ENCODE peak calls at places on chromosomes 6 and 20, in four cellular contexts. F, B, P and Q are unnamed samples.

GRCh38 chr6:166317261-166318212 is 9.3 kb upstream of the PRR18 start:
- DNase-seq in P (no peak), F (no peak), B (no peak), Q (no peak)

GRCh38 chr20:58790440-58790839 is 60.3 kb downstream of the GNAS-AS1 start:
- DNase-seq in B (no peak), P (no peak), F (no peak), Q (no peak)

GRCh38 chr6:33018904-33019303 is 9.5 kb upstream of the HLA-DOA start:
- DNase-seq in B (no peak), F (no peak), P (no peak), Q (no peak)

GRCh38 chr6:5497896-5498578 is 236.7 kb downstream of the FARS2 start:
- DNase-seq in F (no peak), B (no peak), P (no peak), Q (peak; percentile 10)

GRCh38 chr20:49593441-49594142 is 25.7 kb upstream of the PTGIS start:
- DNase-seq in P (no peak), F (no peak), B (no peak), Q (no peak)

GRCh38 chr20:17896771-17897369 is 71.7 kb downstream of the SNX5 start:
- DNase-seq in P (no peak), F (no peak), B (no peak), Q (no peak)

GRCh38 chr20:3603108-3603507 is 60.1 kb downstream of the GFRA4 start:
- DNase-seq in B (no peak), F (no peak), P (no peak), Q (no peak)

GRCh38 chr20:41140226-41141133 is 3.1 kb downstream of the PLCG1 start:
- DNase-seq in P (no peak), F (no peak), B (no peak), Q (no peak)

GRCh38 chr6:25963426-25964123 is 973 bp downstream of the TRIM38 start:
- DNase-seq in F (peak; percentile 49), P (no peak), B (no peak), Q (no peak)

GRCh38 chr6:28758046-28758817 is 165.6 kb downstream of the TRIM27 start:
- DNase-seq in F (peak; percentile 93), P (peak; percentile 25), B (peak; percentile 86), Q (no peak)

GRCh38 chr20:50625986-50626677 is 65.2 kb downstream of the RIPOR3 start:
- DNase-seq in P (peak; percentile 67), B (peak; percentile 36), F (peak; percentile 94), Q (peak; percentile 64)

GRCh38 chr20:49028684-49029083 is 17.4 kb upstream of the CSE1L start:
- DNase-seq in P (peak; percentile 31), B (no peak), F (no peak), Q (peak; percentile 47)

GRCh38 chr6:167745660-167746376 is 80.9 kb upstream of the AFDN start:
- DNase-seq in B (no peak), P (no peak), F (no peak), Q (no peak)

GRCh38 chr6:47573109-47573508 is 95.5 kb downstream of the CD2AP start:
- DNase-seq in P (no peak), B (no peak), F (no peak), Q (no peak)

GRCh38 chr20:50930139-50931047 is 844 bp downstream of the ADNP start:
- DNase-seq in P (no peak), F (no peak), B (no peak), Q (peak; percentile 47)

GRCh38 chr20:50624351-50625016 is 66.9 kb downstream of the RIPOR3 start:
- DNase-seq in F (no peak), P (no peak), B (no peak), Q (peak; percentile 60)

GRCh38 chr20:14319704-14320103 is 17.7 kb downstream of the FLRT3 start:
- DNase-seq in F (no peak), P (no peak), B (no peak), Q (no peak)

GRCh38 chr6:13044390-13044789 is 283.9 kb downstream of the TBC1D7 start:
- DNase-seq in B (peak; percentile 38), P (peak; percentile 2), F (peak; percentile 50), Q (no peak)

GRCh38 chr20:62183426-62184142 is 756 bp downstream of the MTG2 start:
- DNase-seq in P (peak; percentile 25), B (no peak), F (no peak), Q (peak; percentile 59)

GRCh38 chr6:25012657-25013056 is 76.9 kb upstream of the RIPOR2 start:
- DNase-seq in B (no peak), F (no peak), P (no peak), Q (no peak)

GRCh38 chr6:136403166-136403980 is 113.7 kb upstream of the BCLAF1 start:
- DNase-seq in P (peak; percentile 76), B (peak; percentile 76), F (no peak), Q (no peak)

GRCh38 chr6:28643017-28643740 is 117.5 kb downstream of the GPX5 start:
- DNase-seq in P (no peak), B (peak; percentile 88), F (peak; percentile 83), Q (peak; percentile 38)

GRCh38 chr6:89952696-89953095 is 58.4 kb downstream of the GJA10 start:
- DNase-seq in P (no peak), B (no peak), F (no peak), Q (no peak)

GRCh38 chr6:6315660-6316059 is 4.8 kb downstream of the F13A1 start:
- DNase-seq in P (peak; percentile 6), F (peak; percentile 69), B (peak; percentile 52), Q (peak; percentile 52)

GRCh38 chr6:104862456-104862855 is 2.7 kb upstream of the HACE1 start:
- DNase-seq in P (no peak), F (no peak), B (no peak), Q (no peak)

GRCh38 chr20:5715068-5715841 is 34.9 kb upstream of the SHLD1 start:
- DNase-seq in P (no peak), B (no peak), F (no peak), Q (no peak)

GRCh38 chr20:4633780-4634179 is 87.9 kb upstream of the PRND start:
- DNase-seq in F (no peak), B (no peak), P (no peak), Q (no peak)

GRCh38 chr20:52974155-52974554 is 2.0 kb downstream of the TSHZ2 start:
- DNase-seq in F (no peak), B (no peak), P (no peak), Q (peak; percentile 42)

GRCh38 chr20:29744071-29744470 is 1513.4 kb upstream of the DEFB115 start:
- DNase-seq in P (no peak), B (no peak), F (no peak), Q (no peak)
- H3K9me3 ChIP-seq in P (no peaks in the 10 kb centered on the region), B (no peaks in the 10 kb centered on the region), F (peaks cover 18% of the 10 kb centered on the region), Q (no peaks in the 10 kb centered on the region)

GRCh38 chr6:54971825-54972224 is 125.3 kb downstream of the FAM83B start:
- DNase-seq in F (no peak), B (peak; percentile 76), P (no peak), Q (no peak)
- TF ChIP-seq MAX in F (no peak), B (peak; percentile 79), P (no peak), Q (no peak)

DNA sequence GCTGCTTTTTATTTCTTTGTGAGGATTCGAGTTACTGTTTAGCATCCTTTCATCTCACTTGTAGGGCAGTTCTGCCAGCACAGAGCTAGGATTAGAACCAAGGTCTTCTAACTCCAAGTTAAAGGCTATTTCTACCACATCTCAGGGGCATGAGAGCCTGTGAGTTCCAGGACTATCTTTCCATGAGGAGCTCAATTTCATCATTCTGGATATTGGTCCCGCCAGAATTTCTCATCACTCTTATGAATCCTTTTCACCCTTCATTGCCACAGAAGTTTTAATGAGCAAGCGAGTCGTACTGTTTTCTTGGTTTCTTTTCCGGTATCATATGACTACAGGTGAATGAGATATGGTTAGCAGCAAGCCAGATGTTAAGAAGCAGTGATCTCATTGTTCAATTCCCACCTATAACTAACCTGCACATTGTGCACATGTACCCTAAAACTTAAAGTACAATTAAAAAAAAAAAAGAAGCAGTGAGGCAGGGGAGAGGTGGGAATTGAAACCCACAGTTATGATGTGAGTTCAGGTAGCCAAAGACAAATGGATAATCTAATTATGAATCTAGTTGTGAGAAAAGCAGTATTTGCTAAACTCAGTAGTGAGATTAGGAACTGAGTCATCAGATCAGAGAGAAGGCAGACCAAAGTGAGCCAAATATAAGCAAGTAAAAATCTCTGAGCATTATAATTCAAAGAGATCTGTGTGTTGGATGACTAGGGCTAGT is 78.0 kb upstream of the ELOVL5 start:
- DNase-seq in B (no peak), P (no peak), F (no peak), Q (no peak)
- H3K9me3 ChIP-seq in B (no peaks in the 10 kb centered on the region), P (no peaks in the 10 kb centered on the region), F (no peaks in the 10 kb centered on the region), Q (no peaks in the 10 kb centered on the region)

GRCh38 chr20:46572790-46573189 is 22.3 kb upstream of the OCSTAMP start:
- DNase-seq in F (no peak), P (no peak), B (no peak), Q (no peak)

GRCh38 chr20:46573234-46573633 is 22.8 kb upstream of the OCSTAMP start:
- DNase-seq in P (no peak), F (no peak), B (no peak), Q (no peak)

GRCh38 chr20:46572181-46572580 is 21.7 kb upstream of the OCSTAMP start:
- DNase-seq in B (no peak), F (no peak), P (no peak), Q (peak; percentile 73)

GRCh38 chr20:46569961-46570360 is 19.5 kb upstream of the OCSTAMP start:
- DNase-seq in P (no peak), B (no peak), F (no peak), Q (no peak)

GRCh38 chr20:46571418-46571817 is 21.0 kb upstream of the OCSTAMP start:
- DNase-seq in F (no peak), P (no peak), B (no peak), Q (no peak)
- TF ChIP-seq MAX in F (no peak), P (no peak), B (no peak), Q (no peak)

DNA sequence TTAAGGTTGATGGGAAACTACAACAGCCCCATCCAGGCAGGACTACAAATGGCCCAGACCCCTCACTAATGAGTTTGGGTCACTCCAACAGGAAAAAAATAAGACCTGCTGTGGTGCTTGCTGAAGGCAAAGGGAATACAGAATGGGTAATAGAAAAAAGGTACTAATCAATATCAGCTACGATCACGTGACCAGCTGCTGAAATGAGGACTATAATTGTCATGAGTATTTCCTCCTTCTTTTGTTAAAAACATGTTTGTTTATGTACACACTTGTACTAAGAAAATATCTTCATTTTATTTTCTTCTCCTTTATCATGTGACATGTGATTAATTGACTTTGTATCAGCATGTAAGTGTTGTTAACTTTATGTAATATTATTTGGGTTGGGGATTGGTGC is 199.9 kb downstream of the GJA1 start:
- DNase-seq in F (no peak), P (no peak), B (no peak), Q (no peak)
- H3K9me3 ChIP-seq in F (peaks cover 47% of the 10 kb centered on the region), P (peaks cover 11% of the 10 kb centered on the region), B (no peaks in the 10 kb centered on the region), Q (peaks cover 11% of the 10 kb centered on the region)